ENCODE peak calls at places on chromosome 20, in six cellular contexts. G, L, I, O, B and J are unnamed samples. For H3K36me3, the result is how much of the 10 kb centered on the place peaks cover.

GRCh38 chr20:51497542-51498467 is 44.7 kb downstream of the NFATC2 start:
- DNase-seq in O (peak), L (no peak), B (no peak), I (no peak), G (peak), J (no peak)

GRCh38 chr20:7094438-7094997 is 327.0 kb downstream of the BMP2 start:
- DNase-seq in I (peak), G (peak), O (peak), L (peak), B (peak), J (no peak)

GRCh38 chr20:46250772-46251171 is 57.5 kb downstream of the CDH22 start:
- DNase-seq in L (no peak), I (no peak), B (no peak), G (no peak), O (no peak), J (no peak)

GRCh38 chr20:19073584-19074198 is 138.8 kb upstream of the SLC24A3 start:
- DNase-seq in L (no peak), O (no peak), B (peak), I (peak), G (no peak), J (no peak)

GRCh38 chr20:45016089-45016641 is 49.9 kb downstream of the STK4 start:
- DNase-seq in G (no peak), I (peak), O (peak), L (no peak), B (no peak), J (no peak)

GRCh38 chr20:43849496-43850197 is 65.0 kb upstream of the TOX2 start:
- DNase-seq in O (peak), G (peak), B (no peak), L (no peak), I (peak), J (peak)

GRCh38 chr20:24034820-24035219 is 46.2 kb upstream of the GGTLC1 start:
- DNase-seq in L (no peak), O (no peak), G (peak), I (peak), B (no peak), J (peak)

GRCh38 chr20:44180814-44181213 is 6.2 kb downstream of the JPH2 start:
- DNase-seq in L (no peak), O (no peak), I (peak), B (no peak), G (no peak), J (no peak)

GRCh38 chr20:21562656-21563055 is 48.8 kb upstream of the NKX2-2 start:
- DNase-seq in G (no peak), B (no peak), O (no peak), I (no peak), L (no peak), J (no peak)

GRCh38 chr20:35742741-35743523 is 872 bp upstream of the RBM39 start:
- DNase-seq in L (no peak), I (peak), B (peak), O (no peak), G (no peak), J (no peak)

GRCh38 chr20:55579802-55580201 is 425.5 kb downstream of the CBLN4 start:
- DNase-seq in I (no peak), G (peak), B (no peak), L (no peak), O (no peak), J (no peak)

GRCh38 chr20:8151371-8151770 is 19.3 kb downstream of the PLCB1 start:
- DNase-seq in L (no peak), I (no peak), B (no peak), O (peak), G (no peak), J (no peak)

GRCh38 chr20:36210561-36210960 is 25.7 kb upstream of the AAR2 start:
- DNase-seq in B (no peak), O (peak), L (no peak), G (no peak), I (no peak), J (no peak)

GRCh38 chr20:50585214-50585613 is 75.0 kb downstream of the PTPN1 start:
- DNase-seq in G (no peak), L (no peak), B (no peak), O (no peak), I (no peak), J (no peak)

GRCh38 chr20:62156592-62157386 is 13.2 kb downstream of the SS18L1 start:
- DNase-seq in G (no peak), L (peak), I (peak), B (peak), O (no peak), J (no peak)

GRCh38 chr20:57450419-57450818 is 59.2 kb downstream of the RBM38 start:
- DNase-seq in I (no peak), G (no peak), L (no peak), B (peak), O (no peak), J (no peak)

GRCh38 chr20:44231713-44232468 is 15.2 kb upstream of the GDAP1L1 start:
- DNase-seq in I (no peak), G (no peak), B (no peak), O (no peak), L (no peak), J (no peak)

GRCh38 chr20:58697201-58697866 is 4.7 kb downstream of the NPEPL1 start:
- DNase-seq in I (no peak), B (peak), G (no peak), L (no peak), O (no peak), J (no peak)

GRCh38 chr20:58697867-58698703 is 5.5 kb downstream of the NPEPL1 start:
- DNase-seq in O (no peak), I (no peak), L (no peak), G (no peak), B (no peak), J (no peak)

GRCh38 chr20:58695895-58696375 is 3.3 kb downstream of the NPEPL1 start:
- DNase-seq in I (no peak), B (no peak), O (no peak), L (no peak), G (no peak), J (no peak)

GRCh38 chr20:58695084-58695722 is 2.6 kb downstream of the NPEPL1 start:
- DNase-seq in L (no peak), G (no peak), O (no peak), I (no peak), B (no peak), J (no peak)

DNA sequence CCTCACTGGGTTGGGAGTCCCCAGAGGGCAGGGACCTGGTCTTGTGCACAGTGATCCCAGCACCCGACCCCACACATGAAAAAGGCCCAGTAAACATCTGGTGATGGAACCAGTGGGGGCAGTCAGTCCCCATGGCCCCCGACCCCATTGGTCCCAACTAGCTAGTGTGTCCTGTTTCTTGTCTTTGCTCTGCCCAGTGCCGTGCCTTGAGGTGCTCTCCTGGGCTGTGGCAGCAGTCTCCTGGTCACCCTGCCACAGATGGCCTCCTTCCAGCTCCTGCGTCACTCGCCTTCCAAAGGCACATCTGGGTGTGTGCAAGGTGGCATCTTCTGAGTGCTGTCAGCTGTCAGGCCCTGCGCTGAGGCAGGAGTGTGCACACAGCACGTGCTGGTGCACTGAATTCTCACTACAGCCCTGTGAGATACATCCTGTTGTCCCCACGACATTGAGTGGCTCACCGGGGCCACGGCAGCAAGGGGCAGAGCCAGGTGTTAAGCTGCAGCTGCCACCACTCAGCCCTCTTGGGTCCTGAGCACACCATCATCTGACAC is 3.9 kb downstream of the NPEPL1 start:
- DNase-seq in L (no peak), O (no peak), B (no peak), I (no peak), G (no peak), J (no peak)
- H3K36me3 ChIP-seq in L (under half), O (under half), B (under half), I (under half), G (under half), J (under half)

GRCh38 chr20:63254237-63254535 is at the start of gene NKAIN4:
- DNase-seq in G (no peak), B (no peak), I (no peak), L (no peak), O (no peak), J (no peak)
- TF ChIP-seq EZH2 in G (no peak), B (no peak), I (no peak), L (no peak), O (peak), J (no peak)

GRCh38 chr20:2465100-2465499 is 5.5 kb downstream of the SNRPB start:
- DNase-seq in G (no peak), B (no peak), I (no peak), L (no peak), O (no peak), J (no peak)
- H3K36me3 ChIP-seq in G (half or more), B (half or more), I (under half), L (half or more), O (half or more), J (half or more)

GRCh38 chr20:666877-667276 is 8.7 kb downstream of the SCRT2 start:
- DNase-seq in O (no peak), B (no peak), G (no peak), I (no peak), L (no peak), J (no peak)

GRCh38 chr20:668050-668449 is 7.6 kb downstream of the SCRT2 start:
- DNase-seq in B (no peak), O (no peak), I (no peak), L (no peak), G (no peak), J (no peak)

GRCh38 chr20:668638-669037 is 7.0 kb downstream of the SCRT2 start:
- DNase-seq in O (no peak), B (no peak), I (no peak), L (no peak), G (no peak), J (peak)

GRCh38 chr20:669573-669972 is 6.0 kb downstream of the SCRT2 start:
- DNase-seq in L (no peak), I (no peak), B (no peak), O (no peak), G (no peak), J (peak)

GRCh38 chr20:667351-668034 is 8.1 kb downstream of the SCRT2 start:
- DNase-seq in L (no peak), O (no peak), B (peak), I (peak), G (no peak), J (peak)
- TF ChIP-seq EZH2 in L (no peak), O (no peak), B (no peak), I (no peak), G (no peak), J (no peak)

DNA sequence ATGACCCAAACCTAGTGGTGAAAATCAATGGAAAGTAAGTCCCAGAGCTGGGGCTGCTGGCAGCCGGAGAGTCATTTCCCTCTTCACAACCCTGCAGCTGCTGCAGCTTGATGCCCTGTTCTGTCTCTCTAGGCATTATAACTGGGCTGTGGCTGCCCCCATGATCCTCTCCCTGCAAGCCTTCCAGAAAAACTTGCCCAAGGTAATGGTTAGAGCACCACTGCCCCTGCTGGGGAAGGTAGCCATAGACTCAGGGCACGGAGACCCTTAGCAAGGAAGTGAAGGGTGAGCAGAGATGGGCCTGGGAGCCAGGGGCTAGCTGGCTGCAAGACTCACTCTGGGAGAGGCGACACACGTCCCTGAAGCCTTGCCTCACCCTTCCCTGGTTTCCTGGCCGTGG is 12.0 kb downstream of the LPIN3 start:
- DNase-seq in B (no peak), G (no peak), O (no peak), L (no peak), I (no peak), J (no peak)
- H3K36me3 ChIP-seq in B (under half), G (under half), O (under half), L (under half), I (under half), J (under half)

GRCh38 chr20:49478266-49478665 is 4.2 kb downstream of the KCNB1 start:
- DNase-seq in O (no peak), I (no peak), B (no peak), L (no peak), G (no peak), J (no peak)
- TF ChIP-seq EZH2 in O (no peak), I (no peak), B (no peak), L (no peak), G (no peak), J (no peak)

DNA sequence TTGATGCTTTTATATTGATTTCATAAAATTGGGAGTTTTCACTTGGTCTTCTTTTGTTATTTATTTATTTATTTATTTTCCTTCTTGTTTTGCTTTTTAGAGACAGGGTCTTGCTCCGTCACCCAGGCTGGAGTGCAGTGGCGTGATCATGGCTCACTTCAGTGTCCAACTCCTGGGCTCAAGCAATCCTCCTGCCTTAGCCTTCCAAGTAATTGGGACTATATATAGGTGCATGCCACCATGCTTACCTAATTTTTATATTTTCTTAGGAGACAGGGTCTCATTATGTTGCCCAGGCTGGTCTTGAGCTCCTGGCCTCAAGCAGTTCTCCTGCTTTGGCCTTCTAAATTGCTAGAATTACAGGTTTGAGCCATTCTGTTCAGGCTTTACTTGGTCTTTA is 38.3 kb upstream of the MYLK2 start:
- DNase-seq in I (no peak), O (no peak), L (no peak), B (no peak), G (no peak), J (no peak)
- H3K36me3 ChIP-seq in I (under half), O (under half), L (half or more), B (half or more), G (under half), J (under half)